ENCODE peak calls at places on chromosomes 4 and X, in seven cellular contexts. W is trophoblast cell, V is neuronal stem cell, F is IMR-90, X is mesenchymal stem cell, A is H9, S is H1. Q is an unnamed sample.

GRCh38 chr4:111016416-111016815 is 393.5 kb upstream of the PITX2 start:
- DNase-seq in S (no peak), F (no peak), V (peak), A (no peak), W (no peak), X (no peak), Q (no peak)

GRCh38 chr4:169158046-169158445 is 112.7 kb downstream of the SH3RF1 start:
- DNase-seq in V (no peak), S (no peak), F (no peak), W (no peak), A (no peak), X (no peak), Q (no peak)

GRCh38 chrX:10190367-10190766 is 33.6 kb downstream of the CLCN4 start:
- DNase-seq in V (no peak), W (peak), S (no peak), A (no peak), X (peak), F (peak), Q (peak)

GRCh38 chrX:142804085-142804484 is 221.6 kb upstream of the SPANXN4 start:
- DNase-seq in X (no peak), V (peak), W (peak), S (peak), A (peak), F (no peak), Q (peak)

GRCh38 chrX:34881671-34882070 is 60.9 kb upstream of the FAM47B start:
- DNase-seq in W (no peak), V (no peak), X (no peak), A (no peak), F (no peak), S (no peak), Q (no peak)

GRCh38 chrX:31609130-31609529 is 537.3 kb upstream of the FTHL17 start:
- DNase-seq in V (no peak), F (peak), X (peak), W (peak), S (no peak), A (no peak), Q (no peak)

GRCh38 chr4:169159614-169160013 is 111.1 kb downstream of the SH3RF1 start:
- DNase-seq in F (peak), W (peak), S (no peak), V (no peak), X (peak), A (no peak), Q (no peak)

GRCh38 chr4:89222171-89222570 is 85.4 kb downstream of the GPRIN3 start:
- DNase-seq in F (no peak), A (no peak), V (no peak), X (no peak), S (no peak), W (peak), Q (no peak)

GRCh38 chrX:44580466-44580865 is 37.8 kb upstream of the FUNDC1 start:
- DNase-seq in S (no peak), F (peak), V (no peak), A (no peak), X (peak), W (peak), Q (no peak)

GRCh38 chr4:72701987-72702819 is 133.2 kb upstream of the ADAMTS3 start:
- DNase-seq in F (peak), A (no peak), V (peak), W (peak), S (no peak), X (peak), Q (peak)

GRCh38 chr4:167595898-167596297 is 361.6 kb upstream of the SPOCK3 start:
- DNase-seq in A (no peak), S (no peak), X (no peak), F (no peak), W (peak), V (no peak), Q (peak)

GRCh38 chr4:157221895-157222763 is 1.6 kb downstream of the GRIA2 start:
- DNase-seq in S (peak), A (peak), F (no peak), W (no peak), V (peak), X (no peak), Q (peak)

GRCh38 chrX:43836435-43837184 is 45.6 kb downstream of the MAOB start:
- DNase-seq in W (peak), X (peak), V (peak), S (no peak), A (no peak), F (peak), Q (peak)

GRCh38 chrX:17580529-17581155 is 156.7 kb upstream of the SCML1 start:
- DNase-seq in F (peak), W (no peak), V (no peak), X (peak), S (no peak), A (no peak), Q (peak)

GRCh38 chrX:136200466-136200865 is 50.7 kb downstream of the MAP7D3 start:
- DNase-seq in W (no peak), V (no peak), X (peak), S (no peak), A (no peak), F (peak), Q (peak)

GRCh38 chr4:156673483-156673882 is 298.1 kb downstream of the PDGFC start:
- DNase-seq in W (peak), X (peak), F (peak), A (no peak), V (no peak), S (no peak), Q (no peak)

GRCh38 chrX:19660604-19661003 is 145.3 kb upstream of the MAP3K15 start:
- DNase-seq in V (no peak), A (no peak), X (no peak), S (no peak), F (no peak), W (no peak), Q (no peak)

GRCh38 chr4:80268081-80268823 is 1.8 kb downstream of the FGF5 start:
- DNase-seq in S (peak), A (peak), W (no peak), X (peak), V (no peak), F (peak), Q (peak)

GRCh38 chr4:80202784-80203553 is 5.7 kb downstream of the PRDM8 start:
- DNase-seq in F (peak), S (peak), W (peak), V (no peak), A (peak), X (peak), Q (peak)

GRCh38 chr4:148094149-148094548 is 348.1 kb downstream of the NR3C2 start:
- DNase-seq in A (no peak), S (no peak), W (no peak), V (no peak), X (no peak), F (no peak), Q (no peak)

GRCh38 chrX:137051978-137052640 is 18.3 kb upstream of the GPR101 start:
- DNase-seq in S (peak), X (peak), F (peak), V (peak), A (peak), W (peak), Q (peak)

GRCh38 chr4:7516116-7516772 is 81.5 kb upstream of the PSAPL1 start:
- DNase-seq in V (no peak), X (no peak), S (no peak), F (no peak), A (no peak), W (no peak), Q (no peak)

GRCh38 chr4:188930822-188931221 is 791.6 kb downstream of the TRIML1 start:
- DNase-seq in X (peak), V (peak), A (no peak), F (no peak), W (no peak), S (peak), Q (peak)

GRCh38 chrX:39709364-39709763 is 388.4 kb downstream of the BCOR start:
- DNase-seq in S (no peak), W (no peak), X (no peak), A (no peak), F (no peak), V (no peak), Q (no peak)

GRCh38 chrX:40734956-40735317 is 405 bp downstream of the MED14 start:
- DNase-seq in S (no peak), W (peak), V (no peak), F (no peak), A (no peak), X (peak), Q (no peak)

GRCh38 chrX:78979789-78980464 is 34.7 kb downstream of the P2RY10 start:
- DNase-seq in S (no peak), X (no peak), V (peak), W (peak), A (no peak), F (no peak), Q (no peak)

GRCh38 chrX:130523460-130524394 is 121.9 kb downstream of the RBMX2 start:
- DNase-seq in S (peak), A (peak), X (peak), V (peak), W (peak), F (no peak), Q (peak)

GRCh38 chr4:165905405-165906027 is 32.5 kb downstream of the TLL1 start:
- DNase-seq in A (no peak), F (no peak), X (no peak), S (no peak), V (no peak), W (no peak), Q (peak)

GRCh38 chr4:25448379-25449109 is 71.5 kb downstream of the ANAPC4 start:
- DNase-seq in S (no peak), A (peak), W (peak), V (no peak), F (peak), X (peak), Q (peak)

DNA sequence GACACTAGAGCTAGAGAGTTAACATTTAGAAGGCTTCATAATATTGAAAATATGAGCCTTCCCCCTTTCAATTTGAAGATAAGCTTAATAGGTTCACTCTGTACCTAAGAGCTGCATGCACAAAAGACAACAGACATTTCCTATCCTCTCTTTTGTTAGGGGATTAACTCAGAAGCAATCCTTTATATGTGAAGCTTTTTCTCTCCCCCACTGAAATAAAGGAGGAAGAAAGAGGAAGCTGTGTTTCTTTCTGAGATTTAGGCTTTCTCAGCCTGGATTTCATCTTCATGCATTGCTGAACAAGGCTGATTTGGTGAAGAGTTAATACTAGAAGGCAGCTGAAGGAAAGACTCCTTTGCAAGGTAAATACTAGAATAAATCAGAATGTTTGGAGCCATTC is 21.0 kb upstream of the CABS1 start:
- DNase-seq in A (no peak), F (no peak), W (no peak), S (no peak), V (peak), X (no peak), Q (peak)
- H2BK120ac ChIP-seq in A (no peak), F (no peak), W (no peak), S (no peak), V (no peak), X (no peak), Q (no peak)

GRCh38 chr4:20982544-20982943 is 282.3 kb downstream of the PACRGL start:
- DNase-seq in S (no peak), A (no peak), W (no peak), X (no peak), V (no peak), F (no peak), Q (no peak)
- H2BK120ac ChIP-seq in S (no peak), A (no peak), W (no peak), X (no peak), V (no peak), F (no peak), Q (no peak)

DNA sequence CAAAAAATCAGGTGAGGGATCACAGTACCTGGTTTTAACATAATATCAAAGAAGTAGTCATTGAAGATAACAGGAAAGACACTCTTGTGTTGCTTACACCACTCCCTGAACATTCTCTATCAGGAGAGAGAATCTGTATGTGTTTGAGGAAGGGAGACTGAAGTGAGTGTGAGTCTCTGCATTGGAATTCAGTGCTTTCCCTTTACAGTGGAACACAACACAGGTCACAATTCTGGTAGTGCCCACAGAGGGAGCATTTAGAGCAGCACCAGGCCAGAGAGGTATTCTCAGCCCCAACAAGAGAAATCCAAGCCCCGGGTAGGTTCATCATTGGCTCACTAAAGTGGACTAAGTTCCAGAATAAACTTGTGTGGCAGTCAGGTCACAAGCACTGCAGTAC is 64.7 kb upstream of the UBQLN2 start:
- DNase-seq in S (no peak), X (no peak), F (no peak), V (no peak), W (peak), A (no peak), Q (peak)
- H2BK120ac ChIP-seq in S (no peak), X (no peak), F (no peak), V (no peak), W (no peak), A (no peak), Q (no peak)

DNA sequence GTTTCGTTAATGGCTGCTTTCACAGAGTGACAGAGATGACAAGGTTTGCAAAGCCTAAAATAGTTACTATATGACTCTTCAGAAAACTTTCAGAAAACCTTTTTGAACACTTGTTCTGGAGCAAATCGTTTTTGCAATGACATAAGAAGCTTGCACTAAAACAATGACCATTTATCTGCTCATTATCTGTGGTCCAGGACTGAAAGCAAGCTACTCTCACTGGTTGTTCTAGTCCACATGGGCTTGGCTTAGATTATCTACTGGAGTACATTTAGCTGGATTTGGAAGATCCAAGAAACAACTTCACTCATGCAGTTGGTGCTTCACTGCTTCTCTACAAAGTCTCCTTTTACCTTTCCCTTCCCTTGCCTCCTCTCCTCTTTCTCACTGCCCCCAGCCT is 1836.4 kb upstream of the AGA start:
- DNase-seq in X (no peak), S (no peak), W (no peak), A (no peak), V (no peak), F (no peak), Q (no peak)
- H2BK120ac ChIP-seq in X (no peak), S (no peak), W (no peak), A (no peak), V (no peak), F (no peak), Q (no peak)

GRCh38 chr4:102504941-102505340 is 3.8 kb downstream of the NFKB1 start:
- DNase-seq in V (no peak), X (no peak), A (no peak), W (no peak), S (no peak), F (no peak), Q (no peak)

GRCh38 chr4:102503831-102504786 is 3.0 kb downstream of the NFKB1 start:
- DNase-seq in X (peak), V (no peak), S (no peak), F (no peak), W (no peak), A (no peak), Q (no peak)

GRCh38 chr4:102501176-102501634 is at the start of gene NFKB1:
- DNase-seq in S (peak), X (peak), A (peak), F (peak), W (peak), V (peak), Q (peak)

GRCh38 chr4:102501635-102502382 is 650 bp downstream of the NFKB1 start:
- DNase-seq in S (no peak), V (peak), W (peak), X (peak), A (peak), F (peak), Q (peak)

GRCh38 chr4:102503301-102503746 is 2.2 kb downstream of the NFKB1 start:
- DNase-seq in W (no peak), F (no peak), V (no peak), S (no peak), X (no peak), A (no peak), Q (no peak)
- H2BK120ac ChIP-seq in W (no peak), F (no peak), V (no peak), S (no peak), X (no peak), A (no peak), Q (no peak)

DNA sequence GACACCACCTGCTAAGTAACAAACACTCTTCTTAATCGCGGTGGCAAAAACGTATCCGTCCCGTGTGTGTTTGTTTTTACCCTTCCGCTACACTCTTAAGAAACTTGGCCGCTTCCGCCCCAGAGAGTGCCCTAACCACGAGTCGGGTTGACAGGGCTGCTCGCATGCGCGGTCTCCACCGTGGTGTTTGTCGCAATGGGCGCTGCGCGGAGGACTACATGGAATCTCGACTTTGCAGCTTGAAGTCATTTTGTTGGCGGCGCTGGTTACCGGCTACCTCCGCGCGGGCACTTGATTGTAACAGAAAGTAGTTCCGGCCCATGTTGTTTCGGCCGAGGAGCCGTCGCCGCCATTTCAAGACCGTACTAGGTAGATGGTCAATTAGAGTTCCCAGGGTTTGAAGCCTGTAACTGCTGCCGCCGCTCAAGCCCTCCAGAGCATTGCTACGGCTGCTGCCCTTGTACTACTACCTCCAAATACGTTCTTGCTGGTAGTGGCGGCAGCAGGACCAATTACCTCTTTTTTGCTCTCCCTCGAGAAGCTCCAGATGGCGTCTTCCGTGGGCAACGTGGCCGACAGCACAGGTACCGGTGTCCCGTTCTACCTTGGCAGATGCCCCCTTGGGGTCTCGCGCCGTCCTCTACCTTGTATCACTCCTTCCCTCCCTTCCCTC is at the start of gene OGT:
- DNase-seq in A (peak), X (peak), F (peak), W (peak), V (peak), S (peak), Q (peak)
- H2BK120ac ChIP-seq in A (no peak), X (peak), F (peak), W (peak), V (no peak), S (no peak), Q (peak)

Q was measured in mesendoderm.